ENCODE peak calls at places on chromosomes 12 and 14, in four cellular contexts. One of them, this sample, is unnamed.

GRCh38 chr12:11059784-11060183 is 2.3 kb downstream of the TAS2R46 start:
- DNase-seq in upper lobe of left lung: no peak
- DNase-seq in iris pigment epithelial cell: peak; percentile 46
- DNase-seq in H4: no peak
- DNase-seq in this sample: no peak

GRCh38 chr12:113449839-113450238 is 21.8 kb downstream of the LHX5 start:
- DNase-seq in H4: no peak
- DNase-seq in upper lobe of left lung: no peak
- DNase-seq in iris pigment epithelial cell: no peak
- DNase-seq in this sample: no peak

GRCh38 chr12:82099216-82099615 is 259.0 kb downstream of the CCDC59 start:
- DNase-seq in H4: no peak
- DNase-seq in upper lobe of left lung: no peak
- DNase-seq in iris pigment epithelial cell: no peak
- DNase-seq in this sample: peak; percentile 88

GRCh38 chr12:43758247-43758727 is 303 bp downstream of the PUS7L start:
- DNase-seq in H4: no peak
- DNase-seq in iris pigment epithelial cell: peak; percentile 54
- DNase-seq in upper lobe of left lung: no peak
- DNase-seq in this sample: peak; percentile 52

GRCh38 chr12:103909811-103910210 is 20.4 kb upstream of the HSP90B1 start:
- DNase-seq in iris pigment epithelial cell: peak; percentile 55
- DNase-seq in H4: no peak
- DNase-seq in upper lobe of left lung: no peak
- DNase-seq in this sample: no peak

GRCh38 chr12:49541911-49542505 is 3.2 kb downstream of the KCNH3 start:
- DNase-seq in H4: no peak
- DNase-seq in upper lobe of left lung: no peak
- DNase-seq in iris pigment epithelial cell: no peak
- DNase-seq in this sample: no peak

GRCh38 chr14:68306265-68306933 is 486.5 kb downstream of the ZFP36L1 start:
- DNase-seq in upper lobe of left lung: no peak
- DNase-seq in iris pigment epithelial cell: no peak
- DNase-seq in H4: no peak
- DNase-seq in this sample: no peak

GRCh38 chr14:33484264-33484663 is 466.6 kb downstream of the EGLN3 start:
- DNase-seq in upper lobe of left lung: no peak
- DNase-seq in H4: no peak
- DNase-seq in iris pigment epithelial cell: peak; percentile 24
- DNase-seq in this sample: no peak

GRCh38 chr14:45785240-45785639 is 532.2 kb upstream of the MIS18BP1 start:
- DNase-seq in iris pigment epithelial cell: no peak
- DNase-seq in H4: no peak
- DNase-seq in upper lobe of left lung: no peak
- DNase-seq in this sample: no peak

GRCh38 chr12:103848132-103848531 is 7.1 kb upstream of the NT5DC3 start:
- DNase-seq in iris pigment epithelial cell: no peak
- DNase-seq in H4: no peak
- DNase-seq in upper lobe of left lung: no peak
- DNase-seq in this sample: no peak